ENCODE peak calls at places on chromosomes 6 and 20, in eight cellular contexts. One of them, this sample, is unnamed.

GRCh38 chr6:1371933-1372332 is 17.4 kb upstream of the FOXF2 start:
- DNase-seq in small intestine: no peak
- DNase-seq in sigmoid colon: no peak
- DNase-seq in breast epithelium: no peak
- DNase-seq in esophagus muscularis mucosa: no peak
- DNase-seq in body of pancreas: no peak
- DNase-seq in CD8-positive, alpha-beta T cell: no peak
- DNase-seq in K562: no peak
- DNase-seq in this sample: no peak

GRCh38 chr6:151385177-151385576 is 6.2 kb downstream of the ZBTB2 start:
- DNase-seq in small intestine: peak; percentile 58
- DNase-seq in sigmoid colon: no peak
- DNase-seq in breast epithelium: no peak
- DNase-seq in esophagus muscularis mucosa: no peak
- DNase-seq in body of pancreas: no peak
- DNase-seq in CD8-positive, alpha-beta T cell: no peak
- DNase-seq in K562: no peak
- DNase-seq in this sample: no peak

GRCh38 chr20:47544240-47544639 is 42.6 kb downstream of the NCOA3 start:
- DNase-seq in small intestine: no peak
- DNase-seq in sigmoid colon: no peak
- DNase-seq in breast epithelium: no peak
- DNase-seq in esophagus muscularis mucosa: no peak
- DNase-seq in body of pancreas: no peak
- DNase-seq in CD8-positive, alpha-beta T cell: peak; percentile 21
- DNase-seq in K562: no peak
- DNase-seq in this sample: no peak

GRCh38 chr20:37218431-37218830 is 39.1 kb upstream of the MROH8 start:
- DNase-seq in small intestine: no peak
- DNase-seq in sigmoid colon: no peak
- DNase-seq in breast epithelium: no peak
- DNase-seq in esophagus muscularis mucosa: no peak
- DNase-seq in body of pancreas: no peak
- DNase-seq in CD8-positive, alpha-beta T cell: no peak
- DNase-seq in K562: no peak
- DNase-seq in this sample: no peak

GRCh38 chr6:82246802-82247633 is 526 bp downstream of the IBTK start:
- DNase-seq in small intestine: peak; percentile 63
- DNase-seq in sigmoid colon: peak; percentile 70
- DNase-seq in breast epithelium: peak; percentile 43
- DNase-seq in esophagus muscularis mucosa: peak; percentile 94
- DNase-seq in body of pancreas: peak; percentile 64
- DNase-seq in CD8-positive, alpha-beta T cell: no peak
- DNase-seq in K562: peak; percentile 64
- DNase-seq in this sample: peak; percentile 64

GRCh38 chr20:44017905-44018683 is 103.4 kb downstream of the TOX2 start:
- DNase-seq in small intestine: peak; percentile 94
- DNase-seq in sigmoid colon: peak; percentile 91
- DNase-seq in breast epithelium: no peak
- DNase-seq in esophagus muscularis mucosa: no peak
- DNase-seq in body of pancreas: peak; percentile 63
- DNase-seq in CD8-positive, alpha-beta T cell: no peak
- DNase-seq in K562: no peak
- DNase-seq in this sample: peak; percentile 91

GRCh38 chr6:5752282-5752681 is 254.4 kb downstream of the NRN1 start:
- DNase-seq in small intestine: no peak
- DNase-seq in sigmoid colon: no peak
- DNase-seq in breast epithelium: no peak
- DNase-seq in esophagus muscularis mucosa: no peak
- DNase-seq in body of pancreas: no peak
- DNase-seq in CD8-positive, alpha-beta T cell: no peak
- DNase-seq in K562: no peak
- DNase-seq in this sample: no peak

GRCh38 chr6:17871169-17871479 is 116.3 kb downstream of the KIF13A start:
- DNase-seq in small intestine: no peak
- DNase-seq in sigmoid colon: no peak
- DNase-seq in breast epithelium: no peak
- DNase-seq in esophagus muscularis mucosa: no peak
- DNase-seq in body of pancreas: no peak
- DNase-seq in CD8-positive, alpha-beta T cell: no peak
- DNase-seq in K562: no peak
- DNase-seq in this sample: no peak

GRCh38 chr20:14235355-14235754 is 102.1 kb downstream of the FLRT3 start:
- DNase-seq in small intestine: no peak
- DNase-seq in sigmoid colon: no peak
- DNase-seq in breast epithelium: no peak
- DNase-seq in esophagus muscularis mucosa: no peak
- DNase-seq in body of pancreas: no peak
- DNase-seq in CD8-positive, alpha-beta T cell: no peak
- DNase-seq in K562: no peak
- DNase-seq in this sample: no peak

GRCh38 chr20:3777726-3778629 is 3.3 kb downstream of the SPEF1 start:
- DNase-seq in small intestine: peak; percentile 30
- DNase-seq in sigmoid colon: peak; percentile 90
- DNase-seq in breast epithelium: peak; percentile 55
- DNase-seq in esophagus muscularis mucosa: peak; percentile 93
- DNase-seq in body of pancreas: peak; percentile 57
- DNase-seq in CD8-positive, alpha-beta T cell: peak; percentile 54
- DNase-seq in K562: no peak
- DNase-seq in this sample: peak; percentile 69

GRCh38 chr6:170265655-170266054 is 25.2 kb downstream of the DLL1 start:
- DNase-seq in small intestine: peak; percentile 96
- DNase-seq in sigmoid colon: no peak
- DNase-seq in breast epithelium: no peak
- DNase-seq in esophagus muscularis mucosa: no peak
- DNase-seq in body of pancreas: peak; percentile 97
- DNase-seq in CD8-positive, alpha-beta T cell: no peak
- DNase-seq in K562: no peak
- DNase-seq in this sample: peak; percentile 80

GRCh38 chr20:46519678-46520077 is 6.3 kb upstream of the ZNF334 start:
- DNase-seq in small intestine: no peak
- DNase-seq in sigmoid colon: no peak
- DNase-seq in breast epithelium: no peak
- DNase-seq in esophagus muscularis mucosa: no peak
- DNase-seq in body of pancreas: no peak
- DNase-seq in CD8-positive, alpha-beta T cell: no peak
- DNase-seq in K562: no peak
- DNase-seq in this sample: no peak

GRCh38 chr20:19774086-19774933 is 16.3 kb downstream of the RIN2 start:
- DNase-seq in small intestine: peak; percentile 56
- DNase-seq in sigmoid colon: no peak
- DNase-seq in breast epithelium: no peak
- DNase-seq in esophagus muscularis mucosa: no peak
- DNase-seq in body of pancreas: no peak
- DNase-seq in CD8-positive, alpha-beta T cell: no peak
- DNase-seq in K562: no peak
- DNase-seq in this sample: no peak

GRCh38 chr20:58179432-58180099 is 48.9 kb downstream of the ANKRD60 start:
- DNase-seq in small intestine: peak; percentile 46
- DNase-seq in sigmoid colon: peak; percentile 73
- DNase-seq in breast epithelium: no peak
- DNase-seq in esophagus muscularis mucosa: no peak
- DNase-seq in body of pancreas: peak; percentile 34
- DNase-seq in CD8-positive, alpha-beta T cell: peak; percentile 74
- DNase-seq in K562: peak; percentile 89
- DNase-seq in this sample: peak; percentile 59

GRCh38 chr6:165186041-165186440 is 123.4 kb downstream of the C6orf118 start:
- DNase-seq in small intestine: no peak
- DNase-seq in sigmoid colon: no peak
- DNase-seq in breast epithelium: no peak
- DNase-seq in esophagus muscularis mucosa: no peak
- DNase-seq in body of pancreas: no peak
- DNase-seq in CD8-positive, alpha-beta T cell: no peak
- DNase-seq in K562: no peak
- DNase-seq in this sample: no peak

GRCh38 chr6:165186441-165187205 is 122.8 kb downstream of the C6orf118 start:
- DNase-seq in small intestine: no peak
- DNase-seq in sigmoid colon: no peak
- DNase-seq in breast epithelium: no peak
- DNase-seq in esophagus muscularis mucosa: no peak
- DNase-seq in body of pancreas: no peak
- DNase-seq in CD8-positive, alpha-beta T cell: no peak
- DNase-seq in K562: no peak
- DNase-seq in this sample: no peak

GRCh38 chr6:165191461-165191860 is 117.9 kb downstream of the C6orf118 start:
- DNase-seq in small intestine: no peak
- DNase-seq in sigmoid colon: no peak
- DNase-seq in breast epithelium: no peak
- DNase-seq in esophagus muscularis mucosa: no peak
- DNase-seq in body of pancreas: no peak
- DNase-seq in CD8-positive, alpha-beta T cell: no peak
- DNase-seq in K562: no peak
- DNase-seq in this sample: no peak
- H3K9me3 ChIP-seq in small intestine: no peaks in the 10 kb centered on the region
- H3K9me3 ChIP-seq in sigmoid colon: no peaks in the 10 kb centered on the region
- H3K9me3 ChIP-seq in breast epithelium: no peaks in the 10 kb centered on the region
- H3K9me3 ChIP-seq in esophagus muscularis mucosa: peaks cover 16% of the 10 kb centered on the region
- H3K9me3 ChIP-seq in body of pancreas: no peaks in the 10 kb centered on the region
- H3K9me3 ChIP-seq in CD8-positive, alpha-beta T cell: no peaks in the 10 kb centered on the region
- H3K9me3 ChIP-seq in K562: no peaks in the 10 kb centered on the region
- H3K9me3 ChIP-seq in this sample: peaks cover 7% of the 10 kb centered on the region

DNA sequence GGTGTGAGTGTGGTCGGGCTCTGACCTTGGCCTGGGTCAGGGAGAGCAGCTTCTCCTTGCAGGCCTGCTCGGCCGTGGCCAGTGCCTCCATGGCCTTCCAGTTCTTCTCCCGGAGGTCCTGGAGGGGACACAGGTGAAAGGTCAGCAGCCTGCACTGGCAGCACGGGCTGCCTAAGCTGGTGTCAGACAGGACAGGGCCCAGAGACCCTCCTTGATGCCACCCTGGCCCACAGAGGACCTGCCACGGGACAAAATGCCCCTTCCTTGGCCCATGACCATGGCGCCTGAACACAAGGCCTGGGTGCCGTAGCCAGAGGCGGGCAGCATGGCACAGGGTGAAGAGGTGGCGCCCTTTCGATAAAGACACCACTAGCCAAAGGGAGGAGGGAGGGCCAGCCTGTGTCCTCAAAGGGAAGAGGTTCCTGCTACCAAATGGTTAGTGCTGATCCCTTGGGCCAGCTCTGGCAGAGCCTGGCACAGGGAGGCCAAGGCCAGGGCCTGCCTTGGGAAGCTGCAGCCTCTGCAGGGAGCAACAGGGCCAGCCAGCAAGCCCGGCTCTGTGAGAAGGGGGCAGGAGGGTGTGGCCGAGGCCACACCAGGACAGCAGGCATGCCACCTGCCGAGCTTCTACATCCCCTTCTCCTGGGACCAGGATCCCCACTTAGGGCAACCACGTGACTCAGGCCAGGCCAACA is 54.8 kb downstream of the DSTN start:
- DNase-seq in small intestine: no peak
- DNase-seq in sigmoid colon: peak; percentile 54
- DNase-seq in breast epithelium: no peak
- DNase-seq in esophagus muscularis mucosa: no peak
- DNase-seq in body of pancreas: no peak
- DNase-seq in CD8-positive, alpha-beta T cell: no peak
- DNase-seq in K562: no peak
- DNase-seq in this sample: no peak
- H3K36me3 ChIP-seq in small intestine: peaks cover 34% of the 10 kb centered on the region
- H3K36me3 ChIP-seq in sigmoid colon: peaks cover 7% of the 10 kb centered on the region
- H3K36me3 ChIP-seq in breast epithelium: peaks cover 16% of the 10 kb centered on the region
- H3K36me3 ChIP-seq in esophagus muscularis mucosa: peaks cover 94% of the 10 kb centered on the region
- H3K36me3 ChIP-seq in body of pancreas: peaks cover 43% of the 10 kb centered on the region
- H3K36me3 ChIP-seq in CD8-positive, alpha-beta T cell: no peaks in the 10 kb centered on the region
- H3K36me3 ChIP-seq in K562: peaks cover 16% of the 10 kb centered on the region
- H3K36me3 ChIP-seq in this sample: no peaks in the 10 kb centered on the region

DNA sequence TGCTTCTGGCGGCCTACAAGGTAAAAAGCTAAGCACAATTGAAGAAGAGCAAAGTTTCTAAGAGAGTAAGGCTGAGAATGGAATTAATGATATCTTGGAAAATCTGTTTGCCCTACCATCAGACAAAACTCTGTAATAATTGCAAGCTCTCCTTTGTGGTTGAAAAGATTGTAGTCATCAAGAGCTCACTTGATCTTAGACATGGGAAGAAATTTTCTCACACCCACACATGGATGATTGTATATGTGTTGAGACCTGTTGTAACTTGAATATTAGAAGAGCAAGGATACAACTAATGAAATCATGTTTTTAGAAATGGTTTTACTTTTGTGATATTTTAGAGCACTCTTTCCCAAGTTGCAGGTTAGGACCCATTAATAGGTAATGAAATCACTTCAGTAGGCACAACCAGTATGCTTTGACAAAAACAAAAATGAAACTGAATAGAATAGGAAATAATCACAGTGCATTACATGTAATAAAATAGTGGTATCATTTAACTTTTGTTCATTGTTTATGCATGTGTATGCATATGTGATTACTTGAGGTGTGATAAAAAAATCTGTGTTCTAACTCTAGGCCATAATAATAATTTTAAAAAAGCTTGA is 14.0 kb downstream of the DCBLD1 start:
- DNase-seq in small intestine: no peak
- DNase-seq in sigmoid colon: no peak
- DNase-seq in breast epithelium: no peak
- DNase-seq in esophagus muscularis mucosa: no peak
- DNase-seq in body of pancreas: no peak
- DNase-seq in CD8-positive, alpha-beta T cell: no peak
- DNase-seq in K562: no peak
- DNase-seq in this sample: no peak
- H3K4me1 ChIP-seq in small intestine: peaks cover 8% of the 10 kb centered on the region
- H3K4me1 ChIP-seq in sigmoid colon: peaks cover 5% of the 10 kb centered on the region
- H3K4me1 ChIP-seq in breast epithelium: no peaks in the 10 kb centered on the region
- H3K4me1 ChIP-seq in esophagus muscularis mucosa: peaks cover 12% of the 10 kb centered on the region
- H3K4me1 ChIP-seq in body of pancreas: peaks cover 19% of the 10 kb centered on the region
- H3K4me1 ChIP-seq in CD8-positive, alpha-beta T cell: no peaks in the 10 kb centered on the region
- H3K4me1 ChIP-seq in K562: peaks cover 5% of the 10 kb centered on the region
- H3K4me1 ChIP-seq in this sample: peaks cover 36% of the 10 kb centered on the region

DNA sequence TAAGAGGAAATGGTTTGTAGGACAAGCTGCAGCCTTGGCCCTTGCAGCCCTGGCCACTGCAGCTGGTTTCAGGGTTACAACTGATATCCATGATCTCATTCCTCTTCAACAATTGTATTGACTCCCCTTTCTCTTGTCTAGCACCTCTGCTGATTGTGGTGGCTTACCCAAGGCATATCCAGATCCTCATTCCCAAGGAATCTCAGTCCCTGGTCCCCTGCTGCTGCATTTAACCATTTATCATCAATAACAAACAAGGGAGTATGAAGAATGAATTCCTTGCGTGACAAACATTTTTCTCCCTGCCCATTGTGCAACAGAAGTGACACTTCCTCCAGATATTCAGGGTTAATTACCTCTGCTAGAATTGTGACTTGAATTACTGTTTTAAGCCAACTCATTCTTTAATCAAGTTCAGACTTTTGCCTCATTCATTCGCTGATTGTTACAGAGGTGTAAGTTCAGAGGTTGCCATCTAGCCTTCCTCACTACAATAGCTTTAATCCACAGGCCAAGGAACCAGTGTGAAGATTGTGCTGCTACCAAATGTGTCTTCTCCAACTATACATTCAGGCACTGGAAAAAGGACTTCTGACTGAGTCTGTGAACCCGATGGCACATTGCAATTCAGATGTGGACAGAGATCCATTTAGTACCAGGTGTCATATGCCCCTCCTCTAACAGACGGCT is 111.1 kb upstream of the ADGRF1 start:
- DNase-seq in small intestine: no peak
- DNase-seq in sigmoid colon: no peak
- DNase-seq in breast epithelium: no peak
- DNase-seq in esophagus muscularis mucosa: peak; percentile 62
- DNase-seq in body of pancreas: no peak
- DNase-seq in CD8-positive, alpha-beta T cell: no peak
- DNase-seq in K562: no peak
- DNase-seq in this sample: no peak
- H3K9me3 ChIP-seq in small intestine: no peaks in the 10 kb centered on the region
- H3K9me3 ChIP-seq in sigmoid colon: no peaks in the 10 kb centered on the region
- H3K9me3 ChIP-seq in breast epithelium: no peaks in the 10 kb centered on the region
- H3K9me3 ChIP-seq in esophagus muscularis mucosa: no peaks in the 10 kb centered on the region
- H3K9me3 ChIP-seq in body of pancreas: no peaks in the 10 kb centered on the region
- H3K9me3 ChIP-seq in CD8-positive, alpha-beta T cell: no peaks in the 10 kb centered on the region
- H3K9me3 ChIP-seq in K562: no peaks in the 10 kb centered on the region
- H3K9me3 ChIP-seq in this sample: no peaks in the 10 kb centered on the region

This sample was measured in transverse colon.